ENCODE peak calls at places on chromosomes 13 and 19, in ten cellular contexts. U is left ventricle myocardium superior; H is activated CD4-positive, CD25-positive, alpha-beta regulatory T cell treated with anti-CD3 and anti-CD28 coated beads, Interleukin-2, amount 50 U/mL, for 16 hours; K is NCI-H2227 treated with DMSO at 0.1 percent for 48 hours; R is WERI-Rb-1; L is activated naive CD4-positive, alpha-beta T cell treated with anti-CD3 and anti-CD28 coated beads, Interleukin-2, amount 50 U/mL, for 16 hours; F is stimulated activated CD8-positive, alpha-beta memory T cell treated with anti-CD3 and anti-CD28 coated beads, Interleukin-15, amount 100 ng/mL, for 1 hour; D is germinal center; N is HFFc6; J is mesenchymal stem cell. B is an unnamed sample.

GRCh38 chr13:94640676-94641075 is 39.0 kb downstream of the GPR180 start:
- DNase-seq in R (no peak), K (no peak), N (no peak), U (no peak), L (no peak), J (peak; percentile 29), D (no peak), H (no peak), F (no peak), B (no peak)

GRCh38 chr19:51341976-51342580 is at the start of gene VSIG10L:
- DNase-seq in R (no peak), H (no peak), D (no peak), U (no peak), J (no peak), K (no peak), F (no peak), N (no peak), L (no peak), B (no peak)

GRCh38 chr13:50073340-50073739 is 58.1 kb downstream of the KCNRG start:
- DNase-seq in U (no peak), L (no peak), D (no peak), K (no peak), F (no peak), J (no peak), R (no peak), N (no peak), H (no peak), B (no peak)

GRCh38 chr19:13978306-13978705 is 26.0 kb downstream of the DCAF15 start:
- DNase-seq in R (peak; percentile 41), H (no peak), N (no peak), L (peak; percentile 24), J (peak; percentile 75), K (no peak), U (peak; percentile 92), F (no peak), D (no peak), B (no peak)

GRCh38 chr19:34348899-34349487 is 16.0 kb upstream of the GPI start:
- DNase-seq in H (no peak), K (no peak), U (no peak), N (no peak), L (no peak), R (no peak), J (no peak), D (no peak), F (no peak), B (no peak)

GRCh38 chr19:41993612-41994483 is at the start of gene ATP1A3:
- DNase-seq in F (peak; percentile 24), R (peak; percentile 84), D (peak; percentile 93), J (peak; percentile 33), K (peak; percentile 96), N (peak; percentile 25), L (peak; percentile 71), U (peak; percentile 87), H (no peak), B (no peak)

GRCh38 chr19:9043524-9043923 is 33.3 kb upstream of the MUC16 start:
- DNase-seq in U (no peak), F (no peak), J (no peak), N (no peak), L (no peak), K (no peak), R (no peak), H (no peak), D (no peak), B (no peak)

GRCh38 chr13:112963641-112964040 is 5.4 kb upstream of the MCF2L start:
- DNase-seq in K (no peak), L (no peak), N (no peak), J (no peak), R (no peak), D (no peak), F (no peak), U (no peak), H (no peak), B (no peak)

GRCh38 chr19:11612816-11613511 is 15.7 kb downstream of the ZNF627 start:
- DNase-seq in H (no peak), R (no peak), L (no peak), F (no peak), U (no peak), K (no peak), J (no peak), D (no peak), N (no peak), B (no peak)

GRCh38 chr13:24709186-24709913 is 29.1 kb downstream of the ATP12A start:
- DNase-seq in U (no peak), H (peak; percentile 24), N (no peak), F (peak; percentile 14), D (no peak), R (no peak), L (peak; percentile 38), J (no peak), K (no peak), B (no peak)

GRCh38 chr13:86486582-86486981 is 687.4 kb upstream of the SLITRK6 start:
- DNase-seq in F (no peak), U (no peak), H (no peak), K (no peak), L (no peak), R (no peak), D (no peak), N (no peak), J (no peak), B (no peak)

B was measured in vagina.